ENCODE peak calls at places on chromosomes 2 and 18, in five cellular contexts. R, F, K, H and G are unnamed samples.

GRCh38 chr2:58215429-58215828 is 25.7 kb downstream of the FANCL start:
- DNase-seq in F (no peak), K (no peak), R (no peak), H (no peak), G (no peak)

GRCh38 chr2:233380132-233381012 is 26.1 kb downstream of the DGKD start:
- DNase-seq in K (no peak), H (peak; percentile 27), F (no peak), R (no peak), G (no peak)

GRCh38 chr2:186544255-186544675 is 45.6 kb upstream of the ITGAV start:
- DNase-seq in K (peak; percentile 51), F (no peak), H (no peak), R (no peak), G (no peak)

GRCh38 chr18:9835112-9835755 is 50.5 kb upstream of the TXNDC2 start:
- DNase-seq in F (no peak), K (no peak), R (no peak), H (no peak), G (no peak)

GRCh38 chr2:171244970-171245782 is 84.5 kb upstream of the TLK1 start:
- DNase-seq in K (no peak), R (no peak), F (no peak), H (peak; percentile 10), G (no peak)

GRCh38 chr2:186780701-186781316 is 68.2 kb downstream of the ZSWIM2 start:
- DNase-seq in F (no peak), K (peak; percentile 8), R (peak; percentile 42), H (no peak), G (no peak)

GRCh38 chr18:4639628-4640310 is 184.7 kb upstream of the DLGAP1 start:
- DNase-seq in R (no peak), F (no peak), K (no peak), H (no peak), G (no peak)

GRCh38 chr2:156615836-156616322 is 179.7 kb downstream of the GPD2 start:
- DNase-seq in H (no peak), F (no peak), K (no peak), R (no peak), G (no peak)

GRCh38 chr18:64165906-64166305 is 17.0 kb upstream of the LINC00305 start:
- DNase-seq in K (no peak), R (no peak), H (no peak), F (no peak), G (no peak)

GRCh38 chr2:46493241-46493970 is 14.0 kb downstream of the TMEM247 start:
- DNase-seq in F (no peak), R (no peak), H (peak; percentile 14), K (peak; percentile 51), G (no peak)

DNA sequence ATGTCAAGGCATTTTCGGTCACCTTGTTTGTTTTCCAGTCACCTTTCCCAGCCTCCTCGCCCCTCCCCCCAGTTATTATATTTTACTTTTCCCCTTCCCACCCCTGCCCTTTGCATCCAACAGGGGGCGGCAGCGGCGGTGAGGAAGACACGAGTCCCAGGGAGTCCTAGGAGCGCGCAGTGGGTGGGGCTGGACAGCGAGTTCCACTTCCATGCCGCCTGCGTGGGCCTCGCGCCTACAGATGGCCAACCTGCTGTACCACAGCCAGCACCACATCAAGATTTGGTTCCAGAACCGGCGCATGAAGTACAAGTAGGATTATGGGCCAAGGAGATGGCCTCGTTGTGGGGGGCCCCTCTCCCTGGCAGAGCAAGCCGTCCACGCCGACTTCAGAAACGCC is 37.2 kb upstream of the EVA1A start:
- DNase-seq in H (no peak), K (no peak), R (peak; percentile 26), F (no peak), G (no peak)
- TF ChIP-seq CTCF in H (no peak), K (no peak), R (no peak), F (no peak), G (no peak)

DNA sequence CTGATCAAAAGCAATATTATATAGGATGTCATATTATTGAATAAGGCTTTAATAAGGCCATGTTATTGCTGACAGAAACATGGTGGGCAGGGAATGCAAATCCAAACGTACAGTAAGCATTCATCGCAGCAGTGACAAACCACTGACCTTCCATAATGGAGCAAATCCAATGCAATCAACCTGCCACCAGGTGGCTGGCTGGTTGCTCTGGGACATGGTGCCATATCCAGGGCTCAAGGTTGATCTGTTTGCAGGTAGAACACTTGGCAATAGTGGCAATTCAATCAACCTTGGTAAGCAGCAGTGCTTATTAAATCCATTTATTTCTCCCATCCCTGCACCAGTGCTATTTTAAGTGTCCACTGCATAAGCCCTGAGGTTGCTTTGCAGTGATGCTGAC is 75.4 kb downstream of the CERKL start:
- DNase-seq in K (no peak), R (peak; percentile 27), F (no peak), H (peak; percentile 3), G (no peak)
- TF ChIP-seq CTCF in K (no peak), R (no peak), F (no peak), H (no peak), G (no peak)

GRCh38 chr2:239897596-239898235 is 127.4 kb downstream of the NDUFA10 start:
- DNase-seq in H (no peak), K (no peak), R (no peak), F (no peak), G (peak; percentile 19)

GRCh38 chr2:239895669-239896068 is 129.5 kb downstream of the NDUFA10 start:
- DNase-seq in F (no peak), H (no peak), R (no peak), K (no peak), G (no peak)

GRCh38 chr2:239894276-239894675 is 130.9 kb downstream of the NDUFA10 start:
- DNase-seq in H (no peak), F (no peak), K (no peak), R (no peak), G (peak; percentile 21)

GRCh38 chr2:239895116-239895515 is 130.0 kb downstream of the NDUFA10 start:
- DNase-seq in K (no peak), H (no peak), F (no peak), R (no peak), G (peak; percentile 5)

DNA sequence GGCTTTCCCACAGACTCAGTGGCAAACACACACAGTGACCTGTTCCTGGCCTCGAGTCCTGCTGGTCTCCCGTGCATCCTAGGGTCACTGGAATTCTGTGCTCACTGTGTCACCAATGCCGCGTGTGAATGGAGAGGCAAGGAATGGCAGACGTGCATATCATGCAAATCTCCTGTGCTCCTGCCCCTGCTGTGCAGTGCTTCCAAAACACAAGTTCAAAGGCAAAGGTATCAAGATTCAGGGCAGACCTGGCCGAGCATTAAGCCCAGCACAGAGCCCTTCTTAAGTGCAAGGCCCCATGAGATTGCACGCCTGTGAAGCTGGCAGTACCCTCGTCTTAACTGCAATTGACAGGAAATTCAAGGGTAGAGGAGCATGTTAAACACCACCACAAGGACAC is 129.1 kb downstream of the NDUFA10 start:
- DNase-seq in F (no peak), H (no peak), R (peak; percentile 33), K (no peak), G (peak; percentile 11)
- TF ChIP-seq CTCF in F (no peak), H (no peak), R (no peak), K (no peak), G (no peak)

DNA sequence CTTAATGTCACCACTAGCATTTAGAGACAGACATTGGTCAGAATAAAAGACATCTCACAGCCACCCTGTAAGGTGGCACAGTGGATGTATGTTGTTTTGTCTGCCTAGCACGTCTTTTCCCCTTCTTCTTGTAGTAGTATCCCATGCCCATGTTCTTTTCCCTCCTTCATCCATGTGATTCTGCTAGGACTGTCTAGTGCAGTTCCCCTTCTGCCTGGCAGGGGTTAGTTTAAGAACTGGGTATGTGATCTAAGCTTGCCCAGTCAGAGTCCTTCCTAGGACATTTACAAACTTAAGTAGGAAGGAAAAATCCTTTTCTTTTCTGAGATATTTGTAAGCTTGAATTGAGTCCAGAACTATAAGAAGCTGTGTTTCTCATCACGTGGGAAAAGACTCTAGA is 172.3 kb downstream of the BABAM2 start:
- DNase-seq in H (no peak), R (no peak), K (no peak), F (no peak), G (no peak)
- TF ChIP-seq CTCF in H (no peak), R (no peak), K (no peak), F (no peak), G (no peak)

GRCh38 chr18:12276736-12277554 is 22.8 kb downstream of the CIDEA start:
- DNase-seq in R (no peak), K (no peak), H (no peak), F (no peak), G (no peak)

GRCh38 chr18:12278153-12278764 is 24.1 kb downstream of the CIDEA start:
- DNase-seq in K (no peak), R (peak; percentile 49), F (no peak), H (peak; percentile 7), G (no peak)

GRCh38 chr18:12279781-12280531 is 25.8 kb downstream of the CIDEA start:
- DNase-seq in H (no peak), K (no peak), F (no peak), R (no peak), G (no peak)

GRCh38 chr18:12281861-12282260 is 26.2 kb upstream of the TUBB6 start:
- DNase-seq in K (no peak), F (no peak), R (no peak), H (no peak), G (no peak)

GRCh38 chr18:12278765-12279682 is 24.9 kb downstream of the CIDEA start:
- DNase-seq in K (no peak), F (peak; percentile 80), H (no peak), R (peak; percentile 71), G (peak; percentile 40)
- TF ChIP-seq CTCF in K (no peak), F (no peak), H (no peak), R (no peak), G (no peak)

GRCh38 chr2:73290049-73290839 is 3.1 kb downstream of the EGR4 start:
- DNase-seq in K (peak; percentile 60), R (peak; percentile 61), F (no peak), H (peak; percentile 80), G (no peak)
- TF ChIP-seq CTCF in K (peak; percentile 66), R (no peak), F (peak; percentile 40), H (peak; percentile 74), G (no peak)

DNA sequence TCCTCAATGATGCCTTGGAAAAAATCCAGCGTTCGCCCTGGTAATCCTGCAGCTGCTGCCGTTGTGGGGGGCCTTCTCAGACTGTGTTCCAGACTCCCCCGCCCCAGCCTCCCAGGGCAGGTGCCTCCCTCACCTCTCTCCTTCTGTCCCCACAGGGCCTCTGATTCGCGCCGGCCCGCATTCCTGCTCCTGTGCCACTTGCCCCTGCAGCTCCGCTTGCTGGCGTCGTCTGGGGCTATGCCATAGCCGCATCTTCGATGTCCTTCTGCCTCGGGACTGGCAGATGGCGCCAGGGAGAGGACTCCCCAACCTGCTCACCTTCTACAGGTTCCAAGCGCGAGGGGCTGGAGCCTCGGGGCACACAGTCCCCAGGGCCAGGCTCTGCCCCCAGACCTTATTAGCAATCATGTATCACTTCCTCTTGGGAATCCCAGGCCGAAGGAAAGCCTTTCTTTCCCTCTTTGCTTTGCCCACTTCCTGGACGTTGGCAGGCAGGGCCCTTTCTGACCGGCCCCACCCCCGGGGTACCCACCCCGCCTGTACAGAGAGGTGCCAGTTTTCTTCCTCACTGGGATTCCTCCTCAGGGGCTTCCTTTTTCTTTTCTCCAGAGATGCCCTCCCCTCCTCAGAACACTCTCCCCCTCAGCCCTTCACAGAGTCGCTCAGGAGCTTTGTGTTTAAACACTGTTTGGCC is 4.4 kb downstream of the SPATA3 start:
- DNase-seq in R (peak; percentile 72), F (no peak), K (peak; percentile 49), H (no peak), G (peak; percentile 52)
- TF ChIP-seq CTCF in R (no peak), F (no peak), K (peak; percentile 30), H (no peak), G (peak; percentile 21)

DNA sequence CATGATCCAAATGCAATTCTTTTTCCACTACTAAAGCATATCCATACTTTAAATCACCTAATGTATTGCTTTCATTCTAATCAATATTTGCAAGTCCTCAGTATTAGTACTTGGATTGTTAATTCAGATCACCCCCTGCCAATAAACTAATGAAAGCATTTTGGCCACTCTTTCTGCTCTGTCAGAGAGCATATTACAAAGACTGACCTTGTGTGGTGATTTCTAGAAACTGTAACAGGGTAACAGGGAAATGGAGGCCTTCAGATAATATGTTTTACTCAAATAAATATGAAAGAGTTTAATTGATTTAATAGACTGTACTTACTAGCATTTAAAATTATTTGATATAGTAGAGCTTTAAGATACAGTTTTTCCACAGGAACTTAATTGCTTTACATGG is 453.0 kb downstream of the KCNJ3 start:
- DNase-seq in F (no peak), H (no peak), R (no peak), K (no peak), G (no peak)
- TF ChIP-seq CTCF in F (no peak), H (no peak), R (no peak), K (no peak), G (no peak)